ENCODE peak calls at places on chromosome 15, in six cellular contexts. U is ACHN; W is osteocyte; B is stimulated activated CD4-positive, alpha-beta T cell treated with anti-CD3 and anti-CD28 coated beads, Interleukin-1b, Interleukin-23, amount 100 ng/mL, for 24 hours; V is NCI-H1105; C is SW480. Z is an unnamed sample.
A peak's percentile ranks its signal among the peaks of the same experiment; 100 is the strongest.

GRCh38 chr15:39243396-39243795 is 337.5 kb upstream of the THBS1 start:
- DNase-seq in U (no peak), B (no peak), C (no peak), W (no peak), V (no peak), Z (no peak)

GRCh38 chr15:79008666-79009065 is 63.8 kb upstream of the CTSH start:
- DNase-seq in U (no peak), W (no peak), B (no peak), C (no peak), V (no peak), Z (no peak)

GRCh38 chr15:59190291-59190690 is 16.4 kb upstream of the LDHAL6B start:
- DNase-seq in V (no peak), C (no peak), B (no peak), W (no peak), U (no peak), Z (peak; percentile 29)

GRCh38 chr15:101264011-101264410 is 12.2 kb upstream of the CHSY1 start:
- DNase-seq in W (no peak), B (no peak), V (no peak), C (no peak), U (no peak), Z (no peak)

GRCh38 chr15:25736451-25736850 is 126.7 kb downstream of the ATP10A start:
- DNase-seq in U (no peak), V (no peak), W (no peak), C (no peak), B (no peak), Z (no peak)

GRCh38 chr15:92832992-92833438 is 67.1 kb upstream of the CHD2 start:
- DNase-seq in V (no peak), W (no peak), U (no peak), B (no peak), C (no peak), Z (no peak)

GRCh38 chr15:90029024-90029423 is 27.9 kb downstream of the ZNF710 start:
- DNase-seq in V (no peak), C (peak; percentile 95), W (no peak), B (no peak), U (no peak), Z (peak; percentile 24)

GRCh38 chr15:34038023-34038403 is 991 bp downstream of the AVEN start:
- DNase-seq in W (no peak), B (no peak), V (peak; percentile 2), C (peak; percentile 11), U (no peak), Z (no peak)

GRCh38 chr15:68224108-68224507 is 5.4 kb downstream of the CLN6 start:
- DNase-seq in W (no peak), V (no peak), U (no peak), B (no peak), C (no peak), Z (no peak)

GRCh38 chr15:91291673-91292072 is 191.6 kb downstream of the SV2B start:
- DNase-seq in B (no peak), C (no peak), V (no peak), U (no peak), W (no peak), Z (no peak)

GRCh38 chr15:60408438-60409105 is 10.8 kb upstream of the ANXA2 start:
- DNase-seq in W (no peak), B (no peak), U (peak; percentile 62), V (no peak), C (peak; percentile 72), Z (no peak)

GRCh38 chr15:79431636-79432344 is at the start of gene MINAR1:
- DNase-seq in V (no peak), C (no peak), U (peak; percentile 4), W (no peak), B (no peak), Z (no peak)

GRCh38 chr15:57552678-57553334 is 38.9 kb upstream of the MYZAP start:
- DNase-seq in W (no peak), V (no peak), U (no peak), B (no peak), C (no peak), Z (no peak)

GRCh38 chr15:58477228-58477627 is 45.4 kb downstream of the LIPC start:
- DNase-seq in W (no peak), V (no peak), B (no peak), C (no peak), U (no peak), Z (no peak)